ENCODE peak calls at places on chromosomes 4 and X, in six cellular contexts. One of them, this sample, is unnamed.

GRCh38 chr4:108113229-108113628 is 55.5 kb downstream of the LEF1 start:
- ATAC-seq in HepG2: no peak
- ATAC-seq in activated CD8-positive, alpha-beta memory T cell treated with anti-CD3 and anti-CD28 coated beads, Interleukin-2, amount 10 ng/mL, durations not matched to agents 7 days and 5 days: peak
- ATAC-seq in Right ventricle myocardium superior: no peak
- ATAC-seq in RWPE2: no peak
- ATAC-seq in activated naive CD4-positive, alpha-beta T cell treated with anti-CD3 and anti-CD28 coated beads, Interleukin-2, amount 50 U/mL, for 72 hours: no peak
- ATAC-seq in this sample: no peak

GRCh38 chrX:134571831-134572230 is 86.4 kb downstream of the PLAC1 start:
- ATAC-seq in HepG2: no peak
- ATAC-seq in Right ventricle myocardium superior: no peak
- ATAC-seq in activated CD8-positive, alpha-beta memory T cell treated with anti-CD3 and anti-CD28 coated beads, Interleukin-2, amount 10 ng/mL, durations not matched to agents 7 days and 5 days: no peak
- ATAC-seq in RWPE2: no peak
- ATAC-seq in activated naive CD4-positive, alpha-beta T cell treated with anti-CD3 and anti-CD28 coated beads, Interleukin-2, amount 50 U/mL, for 72 hours: no peak
- ATAC-seq in this sample: no peak

GRCh38 chr4:2255501-2256155 is 6.3 kb downstream of the MXD4 start:
- ATAC-seq in activated naive CD4-positive, alpha-beta T cell treated with anti-CD3 and anti-CD28 coated beads, Interleukin-2, amount 50 U/mL, for 72 hours: no peak
- ATAC-seq in activated CD8-positive, alpha-beta memory T cell treated with anti-CD3 and anti-CD28 coated beads, Interleukin-2, amount 10 ng/mL, durations not matched to agents 7 days and 5 days: no peak
- ATAC-seq in HepG2: no peak
- ATAC-seq in Right ventricle myocardium superior: peak
- ATAC-seq in RWPE2: no peak
- ATAC-seq in this sample: peak

GRCh38 chrX:1925053-1925481 is 310.2 kb downstream of the ASMT start:
- ATAC-seq in HepG2: peak
- ATAC-seq in activated naive CD4-positive, alpha-beta T cell treated with anti-CD3 and anti-CD28 coated beads, Interleukin-2, amount 50 U/mL, for 72 hours: no peak
- ATAC-seq in activated CD8-positive, alpha-beta memory T cell treated with anti-CD3 and anti-CD28 coated beads, Interleukin-2, amount 10 ng/mL, durations not matched to agents 7 days and 5 days: no peak
- ATAC-seq in Right ventricle myocardium superior: no peak
- ATAC-seq in RWPE2: peak
- ATAC-seq in this sample: no peak

GRCh38 chrX:47807548-47807947 is 29.2 kb upstream of the ZNF81 start:
- ATAC-seq in HepG2: peak
- ATAC-seq in RWPE2: no peak
- ATAC-seq in Right ventricle myocardium superior: peak
- ATAC-seq in activated CD8-positive, alpha-beta memory T cell treated with anti-CD3 and anti-CD28 coated beads, Interleukin-2, amount 10 ng/mL, durations not matched to agents 7 days and 5 days: no peak
- ATAC-seq in activated naive CD4-positive, alpha-beta T cell treated with anti-CD3 and anti-CD28 coated beads, Interleukin-2, amount 50 U/mL, for 72 hours: no peak
- ATAC-seq in this sample: no peak

GRCh38 chr4:6663596-6664393 is 23.3 kb downstream of the MRFAP1 start:
- ATAC-seq in RWPE2: no peak
- ATAC-seq in activated naive CD4-positive, alpha-beta T cell treated with anti-CD3 and anti-CD28 coated beads, Interleukin-2, amount 50 U/mL, for 72 hours: no peak
- ATAC-seq in Right ventricle myocardium superior: peak
- ATAC-seq in activated CD8-positive, alpha-beta memory T cell treated with anti-CD3 and anti-CD28 coated beads, Interleukin-2, amount 10 ng/mL, durations not matched to agents 7 days and 5 days: no peak
- ATAC-seq in HepG2: no peak
- ATAC-seq in this sample: peak

GRCh38 chr4:75327804-75328512 is 186.2 kb downstream of the RCHY1 start:
- ATAC-seq in RWPE2: no peak
- ATAC-seq in activated naive CD4-positive, alpha-beta T cell treated with anti-CD3 and anti-CD28 coated beads, Interleukin-2, amount 50 U/mL, for 72 hours: no peak
- ATAC-seq in HepG2: no peak
- ATAC-seq in Right ventricle myocardium superior: peak
- ATAC-seq in activated CD8-positive, alpha-beta memory T cell treated with anti-CD3 and anti-CD28 coated beads, Interleukin-2, amount 10 ng/mL, durations not matched to agents 7 days and 5 days: no peak
- ATAC-seq in this sample: peak

GRCh38 chr4:16224669-16225068 is 1.6 kb downstream of the TAPT1 start:
- ATAC-seq in activated naive CD4-positive, alpha-beta T cell treated with anti-CD3 and anti-CD28 coated beads, Interleukin-2, amount 50 U/mL, for 72 hours: no peak
- ATAC-seq in RWPE2: no peak
- ATAC-seq in HepG2: no peak
- ATAC-seq in Right ventricle myocardium superior: no peak
- ATAC-seq in activated CD8-positive, alpha-beta memory T cell treated with anti-CD3 and anti-CD28 coated beads, Interleukin-2, amount 10 ng/mL, durations not matched to agents 7 days and 5 days: no peak
- ATAC-seq in this sample: no peak

GRCh38 chrX:56343231-56343630 is 111.1 kb downstream of the KLF8 start:
- ATAC-seq in HepG2: no peak
- ATAC-seq in RWPE2: no peak
- ATAC-seq in activated CD8-positive, alpha-beta memory T cell treated with anti-CD3 and anti-CD28 coated beads, Interleukin-2, amount 10 ng/mL, durations not matched to agents 7 days and 5 days: no peak
- ATAC-seq in activated naive CD4-positive, alpha-beta T cell treated with anti-CD3 and anti-CD28 coated beads, Interleukin-2, amount 50 U/mL, for 72 hours: peak
- ATAC-seq in Right ventricle myocardium superior: no peak
- ATAC-seq in this sample: no peak

GRCh38 chr4:86481429-86481828 is 112.7 kb upstream of the PTPN13 start:
- ATAC-seq in activated naive CD4-positive, alpha-beta T cell treated with anti-CD3 and anti-CD28 coated beads, Interleukin-2, amount 50 U/mL, for 72 hours: no peak
- ATAC-seq in RWPE2: no peak
- ATAC-seq in activated CD8-positive, alpha-beta memory T cell treated with anti-CD3 and anti-CD28 coated beads, Interleukin-2, amount 10 ng/mL, durations not matched to agents 7 days and 5 days: no peak
- ATAC-seq in Right ventricle myocardium superior: no peak
- ATAC-seq in HepG2: no peak
- ATAC-seq in this sample: no peak

GRCh38 chr4:59969909-59970308 is 1230.2 kb upstream of the ADGRL3 start:
- ATAC-seq in Right ventricle myocardium superior: peak
- ATAC-seq in HepG2: no peak
- ATAC-seq in activated naive CD4-positive, alpha-beta T cell treated with anti-CD3 and anti-CD28 coated beads, Interleukin-2, amount 50 U/mL, for 72 hours: no peak
- ATAC-seq in RWPE2: no peak
- ATAC-seq in activated CD8-positive, alpha-beta memory T cell treated with anti-CD3 and anti-CD28 coated beads, Interleukin-2, amount 10 ng/mL, durations not matched to agents 7 days and 5 days: no peak
- ATAC-seq in this sample: no peak

This sample was measured in gastroesophageal sphincter.